ENCODE peak calls at places on chromosomes 12 and 14, in four cellular contexts. B is K562, I is HepG2, T is A549. F is an unnamed sample.

GRCh38 chr12:5746020-5746419 is 199.0 kb downstream of the ANO2 start:
- DNase-seq in B (no peak), I (no peak), T (no peak), F (no peak)

GRCh38 chr14:96554315-96554910 is 52.2 kb downstream of the PAPOLA start:
- DNase-seq in B (no peak), I (no peak), T (no peak), F (no peak)

GRCh38 chr14:77144412-77145115 is 3.0 kb upstream of the ZDHHC22 start:
- DNase-seq in B (no peak), I (no peak), T (no peak), F (no peak)

GRCh38 chr12:9750276-9751203 is 10.2 kb downstream of the CD69 start:
- DNase-seq in B (peak), I (peak), T (peak), F (no peak)

GRCh38 chr12:89156862-89157262 is 195.4 kb downstream of the DUSP6 start:
- DNase-seq in B (no peak), I (no peak), T (no peak), F (no peak)

GRCh38 chr14:87628129-87628528 is 364.9 kb downstream of the GALC start:
- DNase-seq in B (no peak), I (peak), T (no peak), F (no peak)

GRCh38 chr12:5439788-5440300 is 7.9 kb downstream of the NTF3 start:
- DNase-seq in B (no peak), I (no peak), T (no peak), F (no peak)

GRCh38 chr12:92398565-92399309 is 253.1 kb upstream of the BTG1 start:
- DNase-seq in B (no peak), I (no peak), T (no peak), F (no peak)

GRCh38 chr12:124490584-124491305 is 76.7 kb downstream of the NCOR2 start:
- DNase-seq in B (peak), I (no peak), T (no peak), F (no peak)

GRCh38 chr12:25813843-25814242 is 144.6 kb upstream of the RASSF8 start:
- DNase-seq in B (no peak), I (no peak), T (no peak), F (no peak)

GRCh38 chr14:74670726-74671125 is 42.2 kb downstream of the AREL1 start:
- DNase-seq in B (no peak), I (no peak), T (no peak), F (no peak)

GRCh38 chr14:30906752-30907658 is 32.6 kb downstream of the COCH start:
- DNase-seq in B (no peak), I (peak), T (no peak), F (no peak)

GRCh38 chr12:9813821-9814798 is 13.2 kb upstream of the KLRF1 start:
- DNase-seq in B (peak), I (peak), T (peak), F (peak)

GRCh38 chr12:131123817-131124216 is 170.1 kb downstream of the ADGRD1 start:
- DNase-seq in B (no peak), I (no peak), T (no peak), F (no peak)

GRCh38 chr14:22838631-22839041 is 2.3 kb downstream of the MMP14 start:
- DNase-seq in B (no peak), I (no peak), T (no peak), F (no peak)
- TF ChIP-seq PHF8 in B (no peak), I (no peak), T (no peak), F (no peak)

DNA sequence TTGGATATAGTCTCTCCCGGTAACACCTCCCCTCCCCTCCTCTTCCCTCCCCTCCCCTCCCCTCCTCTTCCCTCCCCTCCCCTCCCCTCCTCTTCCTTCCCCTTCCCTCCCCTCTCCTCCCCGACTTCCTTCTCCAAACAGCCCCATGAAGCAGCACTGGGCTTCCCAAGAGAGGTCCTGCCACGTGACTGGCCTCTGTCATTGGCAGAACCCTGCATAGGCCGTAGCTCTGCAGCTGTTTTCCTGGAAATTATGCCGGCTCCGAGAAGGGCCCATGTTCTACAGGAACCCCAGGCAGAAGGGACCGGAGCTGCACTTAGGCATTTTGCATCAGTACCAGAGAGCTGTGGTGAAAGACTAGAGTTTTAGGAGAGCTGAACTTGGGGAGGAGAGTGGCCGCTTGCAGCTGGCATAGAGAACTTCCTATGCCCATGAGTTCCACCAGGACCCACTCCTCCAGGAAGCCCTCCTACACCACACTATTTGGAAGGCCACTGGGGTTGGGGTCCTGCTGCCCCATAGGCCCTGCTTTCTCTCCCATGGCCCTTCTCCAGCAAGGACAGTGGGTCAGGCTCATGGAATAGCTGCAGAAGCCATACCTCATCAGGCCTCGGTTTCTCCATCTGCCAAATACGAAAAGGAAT is 5.1 kb upstream of the TNFAIP2 start:
- DNase-seq in B (no peak), I (no peak), T (no peak), F (no peak)
- TF ChIP-seq PHF8 in B (no peak), I (no peak), T (no peak), F (no peak)

GRCh38 chr12:3697311-3697870 is 55.5 kb downstream of the CRACR2A start:
- DNase-seq in B (no peak), I (no peak), T (no peak), F (no peak)

GRCh38 chr12:3694673-3695072 is 58.2 kb downstream of the CRACR2A start:
- DNase-seq in B (no peak), I (no peak), T (no peak), F (no peak)

GRCh38 chr12:3700861-3701260 is 52.0 kb downstream of the CRACR2A start:
- DNase-seq in B (no peak), I (no peak), T (no peak), F (no peak)

GRCh38 chr12:3692616-3693365 is 60.1 kb downstream of the CRACR2A start:
- DNase-seq in B (no peak), I (no peak), T (no peak), F (no peak)

GRCh38 chr12:3698218-3698974 is 54.5 kb downstream of the CRACR2A start:
- DNase-seq in B (no peak), I (no peak), T (no peak), F (no peak)
- TF ChIP-seq PHF8 in B (no peak), I (no peak), T (no peak), F (no peak)

DNA sequence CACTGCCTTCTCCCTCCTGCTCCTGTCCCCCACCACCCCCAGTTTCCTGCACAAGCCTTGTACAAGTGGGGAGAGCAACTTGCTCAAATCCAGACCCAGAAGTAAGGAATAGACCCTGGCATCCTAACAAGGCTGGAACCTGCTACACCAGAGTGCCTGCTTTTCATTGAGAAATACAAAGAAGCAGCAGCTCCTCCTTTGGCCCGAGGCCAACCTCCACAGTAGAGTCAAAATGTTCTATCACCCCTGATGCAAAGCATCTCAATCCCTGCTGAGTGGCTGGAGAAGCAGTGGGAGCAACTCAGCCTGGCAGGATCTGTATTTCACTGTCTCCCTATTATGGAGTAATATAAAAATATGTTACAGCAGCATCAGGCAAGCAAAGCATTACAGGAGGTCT is 186.1 kb upstream of the EGLN3 start:
- DNase-seq in B (no peak), I (no peak), T (no peak), F (no peak)
- TF ChIP-seq PHF8 in B (no peak), I (no peak), T (no peak), F (no peak)

GRCh38 chr12:3752741-3753486 is at the start of gene CRACR2A:
- DNase-seq in B (peak), I (no peak), T (peak), F (peak)
- TF ChIP-seq PHF8 in B (peak), I (no peak), T (no peak), F (peak)

DNA sequence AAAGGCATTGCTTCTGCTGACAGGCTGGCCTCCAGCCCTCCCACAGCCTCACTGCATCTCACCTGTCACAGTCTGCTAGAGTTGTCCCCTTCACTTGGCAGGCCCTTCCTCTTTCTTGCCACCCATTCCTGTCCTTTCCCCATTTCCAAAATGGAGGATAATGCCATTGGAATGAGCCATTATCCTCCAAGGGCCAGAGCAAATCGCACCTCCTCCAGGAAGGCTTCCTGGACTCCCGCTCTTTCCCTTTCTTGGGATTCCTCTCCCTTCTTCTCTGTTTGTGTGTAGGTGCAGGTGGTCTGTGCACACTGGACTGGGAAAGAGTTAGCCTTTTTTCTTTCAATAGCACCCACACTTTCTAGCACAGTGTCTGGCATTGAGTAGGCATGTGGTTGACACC is 3.8 kb downstream of the KRT82 start:
- DNase-seq in B (no peak), I (no peak), T (no peak), F (no peak)
- TF ChIP-seq PHF8 in B (no peak), I (no peak), T (no peak), F (no peak)

DNA sequence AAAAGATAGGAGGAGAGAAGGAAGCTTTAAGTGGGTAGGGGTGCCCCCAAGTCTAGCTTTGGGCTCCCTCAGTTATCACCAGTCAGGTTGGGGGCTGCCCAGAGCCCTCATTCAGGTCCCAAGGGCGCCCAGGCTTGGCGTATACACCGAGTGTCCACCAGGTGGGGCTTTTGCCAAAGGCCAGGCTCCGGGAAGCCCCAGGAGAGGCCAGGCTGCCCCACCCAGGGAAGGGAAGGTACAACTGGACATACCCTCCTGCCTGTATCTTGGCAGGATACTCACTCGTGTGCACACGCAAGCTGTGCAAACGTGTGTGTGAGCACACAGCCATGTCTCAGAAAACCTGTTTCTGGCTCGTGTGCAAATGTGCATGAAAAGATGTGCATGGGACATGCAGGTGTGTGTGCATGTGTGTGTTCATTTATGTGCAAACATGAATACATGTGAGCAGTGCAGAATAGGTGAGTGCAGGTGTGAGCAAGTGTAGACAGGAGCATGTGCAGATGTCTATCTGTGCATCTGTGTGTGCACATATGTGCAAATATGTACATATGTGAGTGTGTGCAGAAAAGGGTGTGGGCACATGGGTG is 103.9 kb upstream of the MYL2 start:
- DNase-seq in B (peak), I (peak), T (peak), F (peak)
- TF ChIP-seq PHF8 in B (no peak), I (no peak), T (no peak), F (no peak)

F was measured in H1.